ENCODE peak calls at places on chromosomes 3 and 15, in five cellular contexts. One of them, this sample, is unnamed.

GRCh38 chr3:98740324-98740723 is 22.8 kb upstream of the ST3GAL6 start:
- DNase-seq in AG09309: no peak
- DNase-seq in GM12864: no peak
- DNase-seq in cardiac muscle cell: no peak
- DNase-seq in breast epithelium: no peak
- DNase-seq in this sample: no peak

GRCh38 chr3:64600246-64600645 is 87.6 kb downstream of the ADAMTS9 start:
- DNase-seq in breast epithelium: no peak
- DNase-seq in GM12864: no peak
- DNase-seq in cardiac muscle cell: no peak
- DNase-seq in AG09309: no peak
- DNase-seq in this sample: no peak

GRCh38 chr15:92576597-92577200 is 78.9 kb downstream of the FAM174B start:
- DNase-seq in cardiac muscle cell: no peak
- DNase-seq in breast epithelium: no peak
- DNase-seq in AG09309: no peak
- DNase-seq in GM12864: no peak
- DNase-seq in this sample: no peak

GRCh38 chr3:79843180-79843579 is 75.4 kb upstream of the ROBO1 start:
- DNase-seq in AG09309: no peak
- DNase-seq in cardiac muscle cell: no peak
- DNase-seq in breast epithelium: no peak
- DNase-seq in GM12864: no peak
- DNase-seq in this sample: no peak

GRCh38 chr3:126257984-126258383 is 77.6 kb upstream of the ALDH1L1 start:
- DNase-seq in cardiac muscle cell: no peak
- DNase-seq in breast epithelium: no peak
- DNase-seq in AG09309: no peak
- DNase-seq in GM12864: no peak
- DNase-seq in this sample: no peak

GRCh38 chr3:44343421-44343820 is 4.9 kb downstream of the TCAIM start:
- DNase-seq in GM12864: no peak
- DNase-seq in cardiac muscle cell: no peak
- DNase-seq in AG09309: no peak
- DNase-seq in breast epithelium: no peak
- DNase-seq in this sample: no peak

GRCh38 chr15:101016581-101016980 is 97.4 kb downstream of the LRRK1 start:
- DNase-seq in breast epithelium: no peak
- DNase-seq in AG09309: no peak
- DNase-seq in GM12864: no peak
- DNase-seq in cardiac muscle cell: no peak
- DNase-seq in this sample: no peak

GRCh38 chr3:47513125-47513929 is at the start of gene ELP6:
- DNase-seq in AG09309: peak
- DNase-seq in breast epithelium: peak
- DNase-seq in cardiac muscle cell: peak
- DNase-seq in GM12864: peak
- DNase-seq in this sample: peak

GRCh38 chr15:99074446-99074845 is 30.4 kb upstream of the SYNM start:
- DNase-seq in cardiac muscle cell: no peak
- DNase-seq in AG09309: no peak
- DNase-seq in breast epithelium: no peak
- DNase-seq in GM12864: no peak
- DNase-seq in this sample: no peak

GRCh38 chr15:42107483-42107882 is 13.1 kb upstream of the PLA2G4D start:
- DNase-seq in cardiac muscle cell: no peak
- DNase-seq in breast epithelium: no peak
- DNase-seq in GM12864: no peak
- DNase-seq in AG09309: no peak
- DNase-seq in this sample: no peak

GRCh38 chr3:31530039-31530983 is 2.4 kb upstream of the STT3B start:
- DNase-seq in GM12864: no peak
- DNase-seq in breast epithelium: no peak
- DNase-seq in AG09309: no peak
- DNase-seq in cardiac muscle cell: no peak
- DNase-seq in this sample: no peak

GRCh38 chr3:31423522-31423921 is 109.2 kb upstream of the STT3B start:
- DNase-seq in AG09309: no peak
- DNase-seq in GM12864: no peak
- DNase-seq in cardiac muscle cell: peak
- DNase-seq in breast epithelium: no peak
- DNase-seq in this sample: peak

GRCh38 chr3:3800685-3801509 is 1.7 kb downstream of the LRRN1 start:
- DNase-seq in GM12864: no peak
- DNase-seq in cardiac muscle cell: peak
- DNase-seq in breast epithelium: peak
- DNase-seq in AG09309: no peak
- DNase-seq in this sample: no peak